ENCODE peak calls at places on chromosome 13, in ten cellular contexts. One of them, this sample, is unnamed.
A peak's percentile ranks its signal among the peaks of the same experiment; 100 is the strongest.

GRCh38 chr13:31278874-31279273 is 79.1 kb downstream of the B3GLCT start:
- DNase-seq in fibroblast of pulmonary artery: peak; percentile 8
- DNase-seq in NCI-H2081 treated with DMSO at 0.1 percent for 48 hours: no peak
- DNase-seq in neural crest cell: no peak
- DNase-seq in AG09319: no peak
- DNase-seq in AG08395: no peak
- DNase-seq in mucosa of descending colon: no peak
- DNase-seq in CD8-positive, alpha-beta T cell: no peak
- DNase-seq in heart right ventricle: no peak
- DNase-seq in stimulated activated CD4-positive, alpha-beta T cell treated with anti-CD3 and anti-CD28 coated beads, Interleukin-2, amount 100 ng/mL, for 48 hours: no peak
- DNase-seq in this sample: no peak

GRCh38 chr13:98780451-98780850 is 28.0 kb upstream of the SLC15A1 start:
- DNase-seq in fibroblast of pulmonary artery: no peak
- DNase-seq in NCI-H2081 treated with DMSO at 0.1 percent for 48 hours: no peak
- DNase-seq in neural crest cell: no peak
- DNase-seq in AG09319: no peak
- DNase-seq in AG08395: no peak
- DNase-seq in mucosa of descending colon: no peak
- DNase-seq in CD8-positive, alpha-beta T cell: no peak
- DNase-seq in heart right ventricle: no peak
- DNase-seq in stimulated activated CD4-positive, alpha-beta T cell treated with anti-CD3 and anti-CD28 coated beads, Interleukin-2, amount 100 ng/mL, for 48 hours: no peak
- DNase-seq in this sample: no peak

GRCh38 chr13:61339054-61339621 is 76.5 kb downstream of the PCDH20 start:
- DNase-seq in fibroblast of pulmonary artery: no peak
- DNase-seq in NCI-H2081 treated with DMSO at 0.1 percent for 48 hours: no peak
- DNase-seq in neural crest cell: no peak
- DNase-seq in AG09319: no peak
- DNase-seq in AG08395: no peak
- DNase-seq in mucosa of descending colon: no peak
- DNase-seq in CD8-positive, alpha-beta T cell: no peak
- DNase-seq in heart right ventricle: no peak
- DNase-seq in stimulated activated CD4-positive, alpha-beta T cell treated with anti-CD3 and anti-CD28 coated beads, Interleukin-2, amount 100 ng/mL, for 48 hours: no peak
- DNase-seq in this sample: no peak

GRCh38 chr13:85806553-85807175 is 7.4 kb upstream of the SLITRK6 start:
- DNase-seq in fibroblast of pulmonary artery: peak; percentile 82
- DNase-seq in NCI-H2081 treated with DMSO at 0.1 percent for 48 hours: peak; percentile 43
- DNase-seq in neural crest cell: no peak
- DNase-seq in AG09319: peak; percentile 10
- DNase-seq in AG08395: peak; percentile 2
- DNase-seq in mucosa of descending colon: no peak
- DNase-seq in CD8-positive, alpha-beta T cell: no peak
- DNase-seq in heart right ventricle: no peak
- DNase-seq in stimulated activated CD4-positive, alpha-beta T cell treated with anti-CD3 and anti-CD28 coated beads, Interleukin-2, amount 100 ng/mL, for 48 hours: no peak
- DNase-seq in this sample: peak; percentile 53

GRCh38 chr13:81395368-81395767 is 1054.4 kb upstream of the SPRY2 start:
- DNase-seq in fibroblast of pulmonary artery: no peak
- DNase-seq in NCI-H2081 treated with DMSO at 0.1 percent for 48 hours: no peak
- DNase-seq in neural crest cell: peak; percentile 4
- DNase-seq in AG09319: no peak
- DNase-seq in AG08395: no peak
- DNase-seq in mucosa of descending colon: peak; percentile 57
- DNase-seq in CD8-positive, alpha-beta T cell: no peak
- DNase-seq in heart right ventricle: no peak
- DNase-seq in stimulated activated CD4-positive, alpha-beta T cell treated with anti-CD3 and anti-CD28 coated beads, Interleukin-2, amount 100 ng/mL, for 48 hours: no peak
- DNase-seq in this sample: no peak

GRCh38 chr13:49220035-49220855 is at the start of gene MLNR:
- DNase-seq in fibroblast of pulmonary artery: no peak
- DNase-seq in NCI-H2081 treated with DMSO at 0.1 percent for 48 hours: no peak
- DNase-seq in neural crest cell: peak; percentile 33
- DNase-seq in AG09319: no peak
- DNase-seq in AG08395: peak; percentile 36
- DNase-seq in mucosa of descending colon: peak; percentile 58
- DNase-seq in CD8-positive, alpha-beta T cell: no peak
- DNase-seq in heart right ventricle: peak; percentile 16
- DNase-seq in stimulated activated CD4-positive, alpha-beta T cell treated with anti-CD3 and anti-CD28 coated beads, Interleukin-2, amount 100 ng/mL, for 48 hours: no peak
- DNase-seq in this sample: no peak

GRCh38 chr13:50129065-50129922 is 114.0 kb downstream of the KCNRG start:
- DNase-seq in fibroblast of pulmonary artery: no peak
- DNase-seq in NCI-H2081 treated with DMSO at 0.1 percent for 48 hours: no peak
- DNase-seq in neural crest cell: no peak
- DNase-seq in AG09319: no peak
- DNase-seq in AG08395: no peak
- DNase-seq in mucosa of descending colon: no peak
- DNase-seq in CD8-positive, alpha-beta T cell: no peak
- DNase-seq in heart right ventricle: no peak
- DNase-seq in stimulated activated CD4-positive, alpha-beta T cell treated with anti-CD3 and anti-CD28 coated beads, Interleukin-2, amount 100 ng/mL, for 48 hours: no peak
- DNase-seq in this sample: no peak

GRCh38 chr13:62040806-62041205 is 625.2 kb upstream of the PCDH20 start:
- DNase-seq in fibroblast of pulmonary artery: no peak
- DNase-seq in NCI-H2081 treated with DMSO at 0.1 percent for 48 hours: no peak
- DNase-seq in neural crest cell: no peak
- DNase-seq in AG09319: no peak
- DNase-seq in AG08395: no peak
- DNase-seq in mucosa of descending colon: no peak
- DNase-seq in CD8-positive, alpha-beta T cell: no peak
- DNase-seq in heart right ventricle: no peak
- DNase-seq in stimulated activated CD4-positive, alpha-beta T cell treated with anti-CD3 and anti-CD28 coated beads, Interleukin-2, amount 100 ng/mL, for 48 hours: no peak
- DNase-seq in this sample: no peak

GRCh38 chr13:72959643-72960042 is 99.2 kb upstream of the KLF5 start:
- DNase-seq in fibroblast of pulmonary artery: peak; percentile 65
- DNase-seq in NCI-H2081 treated with DMSO at 0.1 percent for 48 hours: no peak
- DNase-seq in neural crest cell: no peak
- DNase-seq in AG09319: no peak
- DNase-seq in AG08395: no peak
- DNase-seq in mucosa of descending colon: no peak
- DNase-seq in CD8-positive, alpha-beta T cell: no peak
- DNase-seq in heart right ventricle: no peak
- DNase-seq in stimulated activated CD4-positive, alpha-beta T cell treated with anti-CD3 and anti-CD28 coated beads, Interleukin-2, amount 100 ng/mL, for 48 hours: no peak
- DNase-seq in this sample: no peak

GRCh38 chr13:101773062-101773461 is 320.6 kb downstream of the ITGBL1 start:
- DNase-seq in fibroblast of pulmonary artery: peak; percentile 3
- DNase-seq in NCI-H2081 treated with DMSO at 0.1 percent for 48 hours: no peak
- DNase-seq in neural crest cell: no peak
- DNase-seq in AG09319: no peak
- DNase-seq in AG08395: no peak
- DNase-seq in mucosa of descending colon: no peak
- DNase-seq in CD8-positive, alpha-beta T cell: no peak
- DNase-seq in heart right ventricle: no peak
- DNase-seq in stimulated activated CD4-positive, alpha-beta T cell treated with anti-CD3 and anti-CD28 coated beads, Interleukin-2, amount 100 ng/mL, for 48 hours: no peak
- DNase-seq in this sample: no peak

GRCh38 chr13:32206097-32206740 is 108.9 kb downstream of the ZAR1L start:
- DNase-seq in fibroblast of pulmonary artery: peak; percentile 3
- DNase-seq in NCI-H2081 treated with DMSO at 0.1 percent for 48 hours: no peak
- DNase-seq in neural crest cell: no peak
- DNase-seq in AG09319: no peak
- DNase-seq in AG08395: no peak
- DNase-seq in mucosa of descending colon: no peak
- DNase-seq in CD8-positive, alpha-beta T cell: no peak
- DNase-seq in heart right ventricle: no peak
- DNase-seq in stimulated activated CD4-positive, alpha-beta T cell treated with anti-CD3 and anti-CD28 coated beads, Interleukin-2, amount 100 ng/mL, for 48 hours: no peak
- DNase-seq in this sample: no peak

GRCh38 chr13:27573265-27573664 is 47.1 kb downstream of the LNX2 start:
- DNase-seq in fibroblast of pulmonary artery: peak; percentile 22
- DNase-seq in NCI-H2081 treated with DMSO at 0.1 percent for 48 hours: no peak
- DNase-seq in neural crest cell: no peak
- DNase-seq in AG09319: no peak
- DNase-seq in AG08395: peak; percentile 14
- DNase-seq in mucosa of descending colon: no peak
- DNase-seq in CD8-positive, alpha-beta T cell: no peak
- DNase-seq in heart right ventricle: no peak
- DNase-seq in stimulated activated CD4-positive, alpha-beta T cell treated with anti-CD3 and anti-CD28 coated beads, Interleukin-2, amount 100 ng/mL, for 48 hours: no peak
- DNase-seq in this sample: no peak

GRCh38 chr13:94305463-94305862 is 174.0 kb downstream of the DCT start:
- DNase-seq in fibroblast of pulmonary artery: peak; percentile 83
- DNase-seq in NCI-H2081 treated with DMSO at 0.1 percent for 48 hours: no peak
- DNase-seq in neural crest cell: no peak
- DNase-seq in AG09319: peak; percentile 40
- DNase-seq in AG08395: peak; percentile 57
- DNase-seq in mucosa of descending colon: no peak
- DNase-seq in CD8-positive, alpha-beta T cell: no peak
- DNase-seq in heart right ventricle: peak; percentile 15
- DNase-seq in stimulated activated CD4-positive, alpha-beta T cell treated with anti-CD3 and anti-CD28 coated beads, Interleukin-2, amount 100 ng/mL, for 48 hours: no peak
- DNase-seq in this sample: peak; percentile 47

GRCh38 chr13:98665638-98665995 is 86.9 kb downstream of the SLC15A1 start:
- DNase-seq in fibroblast of pulmonary artery: no peak
- DNase-seq in NCI-H2081 treated with DMSO at 0.1 percent for 48 hours: no peak
- DNase-seq in neural crest cell: no peak
- DNase-seq in AG09319: no peak
- DNase-seq in AG08395: no peak
- DNase-seq in mucosa of descending colon: no peak
- DNase-seq in CD8-positive, alpha-beta T cell: no peak
- DNase-seq in heart right ventricle: no peak
- DNase-seq in stimulated activated CD4-positive, alpha-beta T cell treated with anti-CD3 and anti-CD28 coated beads, Interleukin-2, amount 100 ng/mL, for 48 hours: no peak
- DNase-seq in this sample: no peak

GRCh38 chr13:31207630-31208549 is 8.1 kb downstream of the B3GLCT start:
- DNase-seq in fibroblast of pulmonary artery: peak; percentile 77
- DNase-seq in NCI-H2081 treated with DMSO at 0.1 percent for 48 hours: no peak
- DNase-seq in neural crest cell: no peak
- DNase-seq in AG09319: peak; percentile 19
- DNase-seq in AG08395: peak; percentile 52
- DNase-seq in mucosa of descending colon: peak; percentile 50
- DNase-seq in CD8-positive, alpha-beta T cell: no peak
- DNase-seq in heart right ventricle: peak; percentile 30
- DNase-seq in stimulated activated CD4-positive, alpha-beta T cell treated with anti-CD3 and anti-CD28 coated beads, Interleukin-2, amount 100 ng/mL, for 48 hours: no peak
- DNase-seq in this sample: no peak

GRCh38 chr13:42524487-42525034 is 49.4 kb upstream of the TNFSF11 start:
- DNase-seq in fibroblast of pulmonary artery: no peak
- DNase-seq in NCI-H2081 treated with DMSO at 0.1 percent for 48 hours: no peak
- DNase-seq in neural crest cell: no peak
- DNase-seq in AG09319: no peak
- DNase-seq in AG08395: no peak
- DNase-seq in mucosa of descending colon: no peak
- DNase-seq in CD8-positive, alpha-beta T cell: no peak
- DNase-seq in heart right ventricle: no peak
- DNase-seq in stimulated activated CD4-positive, alpha-beta T cell treated with anti-CD3 and anti-CD28 coated beads, Interleukin-2, amount 100 ng/mL, for 48 hours: no peak
- DNase-seq in this sample: no peak

GRCh38 chr13:99617474-99618255 is 116.4 kb downstream of the TM9SF2 start:
- DNase-seq in fibroblast of pulmonary artery: peak; percentile 65
- DNase-seq in NCI-H2081 treated with DMSO at 0.1 percent for 48 hours: peak; percentile 30
- DNase-seq in neural crest cell: peak; percentile 65
- DNase-seq in AG09319: peak; percentile 35
- DNase-seq in AG08395: peak; percentile 54
- DNase-seq in mucosa of descending colon: no peak
- DNase-seq in CD8-positive, alpha-beta T cell: no peak
- DNase-seq in heart right ventricle: peak; percentile 38
- DNase-seq in stimulated activated CD4-positive, alpha-beta T cell treated with anti-CD3 and anti-CD28 coated beads, Interleukin-2, amount 100 ng/mL, for 48 hours: peak; percentile 13
- DNase-seq in this sample: peak; percentile 71

GRCh38 chr13:28012896-28013295 is 24.4 kb upstream of the URAD start:
- DNase-seq in fibroblast of pulmonary artery: no peak
- DNase-seq in NCI-H2081 treated with DMSO at 0.1 percent for 48 hours: no peak
- DNase-seq in neural crest cell: no peak
- DNase-seq in AG09319: no peak
- DNase-seq in AG08395: no peak
- DNase-seq in mucosa of descending colon: no peak
- DNase-seq in CD8-positive, alpha-beta T cell: no peak
- DNase-seq in heart right ventricle: no peak
- DNase-seq in stimulated activated CD4-positive, alpha-beta T cell treated with anti-CD3 and anti-CD28 coated beads, Interleukin-2, amount 100 ng/mL, for 48 hours: no peak
- DNase-seq in this sample: no peak

GRCh38 chr13:23570931-23571330 is 719 bp downstream of the TNFRSF19 start:
- DNase-seq in fibroblast of pulmonary artery: peak; percentile 39
- DNase-seq in NCI-H2081 treated with DMSO at 0.1 percent for 48 hours: no peak
- DNase-seq in neural crest cell: no peak
- DNase-seq in AG09319: no peak
- DNase-seq in AG08395: no peak
- DNase-seq in mucosa of descending colon: no peak
- DNase-seq in CD8-positive, alpha-beta T cell: no peak
- DNase-seq in heart right ventricle: no peak
- DNase-seq in stimulated activated CD4-positive, alpha-beta T cell treated with anti-CD3 and anti-CD28 coated beads, Interleukin-2, amount 100 ng/mL, for 48 hours: no peak
- DNase-seq in this sample: no peak

GRCh38 chr13:109436841-109437240 is 349.5 kb downstream of the IRS2 start:
- DNase-seq in fibroblast of pulmonary artery: no peak
- DNase-seq in NCI-H2081 treated with DMSO at 0.1 percent for 48 hours: no peak
- DNase-seq in neural crest cell: no peak
- DNase-seq in AG09319: no peak
- DNase-seq in AG08395: no peak
- DNase-seq in mucosa of descending colon: no peak
- DNase-seq in CD8-positive, alpha-beta T cell: no peak
- DNase-seq in heart right ventricle: no peak
- DNase-seq in stimulated activated CD4-positive, alpha-beta T cell treated with anti-CD3 and anti-CD28 coated beads, Interleukin-2, amount 100 ng/mL, for 48 hours: no peak
- DNase-seq in this sample: no peak

GRCh38 chr13:99086149-99086868 is 108.4 kb upstream of the DOCK9 start:
- DNase-seq in fibroblast of pulmonary artery: peak; percentile 51
- DNase-seq in NCI-H2081 treated with DMSO at 0.1 percent for 48 hours: no peak
- DNase-seq in neural crest cell: peak; percentile 41
- DNase-seq in AG09319: no peak
- DNase-seq in AG08395: peak; percentile 68
- DNase-seq in mucosa of descending colon: peak; percentile 82
- DNase-seq in CD8-positive, alpha-beta T cell: peak; percentile 31
- DNase-seq in heart right ventricle: peak; percentile 32
- DNase-seq in stimulated activated CD4-positive, alpha-beta T cell treated with anti-CD3 and anti-CD28 coated beads, Interleukin-2, amount 100 ng/mL, for 48 hours: peak; percentile 58
- DNase-seq in this sample: no peak

This sample was measured in fibroblast of the conjunctiva.